ENCODE peak calls at places on chromosomes 11 and 22, in five cellular contexts. Q, O, I, C and M are unnamed samples. For H3K9me3, the result is how much of the 10 kb centered on the place peaks cover.

GRCh38 chr22:24954114-24954463 is 1.6 kb downstream of the KIAA1671 start:
- DNase-seq in I (peak), C (peak), O (no peak), Q (no peak), M (no peak)

GRCh38 chr11:114250180-114250579 is 46.0 kb upstream of the NNMT start:
- DNase-seq in O (no peak), I (no peak), C (no peak), Q (no peak), M (no peak)

GRCh38 chr11:123549901-123550619 is 104.4 kb downstream of the SCN3B start:
- DNase-seq in O (no peak), I (no peak), Q (no peak), C (no peak), M (no peak)

GRCh38 chr11:111344032-111344431 is 35.0 kb downstream of the POU2AF1 start:
- DNase-seq in Q (peak), C (no peak), I (no peak), O (peak), M (no peak)

GRCh38 chr11:121328967-121329653 is 36.5 kb downstream of the SC5D start:
- DNase-seq in I (no peak), C (no peak), O (no peak), Q (no peak), M (no peak)

GRCh38 chr22:50524664-50525103 is 714 bp downstream of the SCO2 start:
- DNase-seq in I (no peak), Q (no peak), C (no peak), O (no peak), M (no peak)

GRCh38 chr22:40213478-40213877 is 35.8 kb downstream of the TNRC6B start:
- DNase-seq in C (no peak), I (no peak), O (no peak), Q (no peak), M (peak)

GRCh38 chr11:14275081-14275480 is 83.9 kb downstream of the RRAS2 start:
- DNase-seq in I (no peak), Q (no peak), C (no peak), O (no peak), M (no peak)

GRCh38 chr11:134740590-134741342 is 328.7 kb upstream of the B3GAT1 start:
- DNase-seq in O (no peak), Q (no peak), I (no peak), C (no peak), M (no peak)

GRCh38 chr11:70745936-70746335 is 347.6 kb downstream of the CTTN start:
- DNase-seq in I (no peak), C (no peak), Q (no peak), O (no peak), M (no peak)
- H3K9me3 ChIP-seq in I (under half), C (under half), Q (under half), O (under half), M (under half)

GRCh38 chr11:75097173-75097557 is 489 bp upstream of the OR2AT4 start:
- DNase-seq in I (no peak), Q (no peak), O (no peak), C (no peak), M (no peak)

GRCh38 chr11:75100314-75100713 is 3.6 kb upstream of the OR2AT4 start:
- DNase-seq in Q (peak), O (no peak), C (no peak), I (no peak), M (no peak)

GRCh38 chr11:75096456-75097172 is at the start of gene OR2AT4:
- DNase-seq in O (no peak), C (no peak), I (no peak), Q (no peak), M (no peak)

GRCh38 chr11:75101424-75102128 is 4.9 kb upstream of the OR2AT4 start:
- DNase-seq in C (no peak), I (no peak), O (no peak), Q (no peak), M (no peak)

DNA sequence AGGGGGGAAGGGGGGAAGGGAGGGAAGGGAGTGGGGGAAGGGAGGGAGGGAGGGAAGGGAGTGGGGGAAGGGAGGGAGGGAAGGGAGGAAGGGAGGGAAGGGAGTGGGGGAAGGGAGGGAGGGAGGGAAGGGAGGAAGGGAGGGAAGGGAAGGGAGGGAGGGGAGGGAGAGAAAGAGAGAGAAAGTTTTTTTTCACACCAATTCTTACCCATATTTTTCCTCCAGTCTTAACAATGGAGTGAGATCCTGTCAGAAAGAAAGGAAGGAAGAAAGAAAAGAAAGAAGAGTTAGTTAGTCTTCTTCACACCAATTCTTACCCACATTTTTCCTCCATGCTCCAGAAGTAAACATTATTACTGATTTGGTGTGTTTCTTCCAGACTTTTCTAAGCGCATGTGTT is 3.0 kb upstream of the OR2AT4 start:
- DNase-seq in Q (no peak), I (no peak), O (no peak), C (no peak), M (no peak)
- H3K9me3 ChIP-seq in Q (under half), I (under half), O (under half), C (under half), M (under half)

GRCh38 chr22:47595122-47595521 is 832.7 kb downstream of the TBC1D22A start:
- DNase-seq in O (no peak), C (no peak), I (no peak), Q (no peak), M (no peak)
- H3K9me3 ChIP-seq in O (under half), C (under half), I (under half), Q (under half), M (under half)

GRCh38 chr11:105910095-105910715 is 111.8 kb downstream of the MSANTD4 start:
- DNase-seq in O (no peak), Q (peak), I (no peak), C (no peak), M (no peak)

GRCh38 chr11:105918039-105918438 is 104.0 kb downstream of the MSANTD4 start:
- DNase-seq in O (no peak), I (no peak), C (no peak), Q (no peak), M (no peak)

GRCh38 chr11:105915036-105915435 is 107.0 kb downstream of the MSANTD4 start:
- DNase-seq in C (no peak), I (no peak), Q (no peak), O (no peak), M (no peak)

GRCh38 chr11:105911454-105911853 is 110.6 kb downstream of the MSANTD4 start:
- DNase-seq in Q (no peak), C (no peak), I (no peak), O (no peak), M (no peak)

DNA sequence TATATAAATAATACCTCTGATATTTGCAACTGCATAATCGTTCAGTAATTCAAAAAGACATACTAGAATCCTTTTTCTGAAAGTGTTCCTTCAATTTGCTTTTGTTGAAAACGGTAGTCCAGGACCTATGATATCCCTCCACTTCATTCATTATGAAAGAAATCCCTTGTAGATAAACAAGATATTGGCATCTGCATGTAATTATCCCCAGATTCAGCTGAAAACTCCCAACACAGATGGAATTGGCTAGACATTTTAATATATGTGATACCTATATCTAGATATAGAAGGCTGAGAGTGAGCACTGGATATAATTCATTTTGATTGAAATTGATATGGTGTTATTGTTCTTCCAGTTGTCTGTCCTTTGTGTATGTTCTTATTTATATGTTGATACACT is 109.4 kb downstream of the MSANTD4 start:
- DNase-seq in O (no peak), C (no peak), I (no peak), Q (no peak), M (no peak)
- H3K9me3 ChIP-seq in O (under half), C (under half), I (under half), Q (under half), M (under half)

GRCh38 chr22:49436056-49436455 is 391.6 kb downstream of the BRD1 start:
- DNase-seq in C (no peak), Q (no peak), O (no peak), I (no peak), M (no peak)

GRCh38 chr22:49437956-49438355 is 389.7 kb downstream of the BRD1 start:
- DNase-seq in I (no peak), C (no peak), Q (no peak), O (no peak), M (no peak)

GRCh38 chr22:49435596-49435995 is 392.1 kb downstream of the BRD1 start:
- DNase-seq in O (no peak), I (no peak), Q (no peak), C (no peak), M (no peak)

GRCh38 chr22:49439373-49439772 is 388.3 kb downstream of the BRD1 start:
- DNase-seq in O (no peak), I (no peak), C (no peak), Q (no peak), M (no peak)

GRCh38 chr22:49437356-49437755 is 390.3 kb downstream of the BRD1 start:
- DNase-seq in C (no peak), Q (no peak), O (no peak), I (no peak), M (no peak)
- H3K9me3 ChIP-seq in C (under half), Q (under half), O (under half), I (under half), M (under half)

GRCh38 chr22:48717883-48718817 is 1109.5 kb downstream of the BRD1 start:
- DNase-seq in I (no peak), C (no peak), Q (no peak), O (peak), M (no peak)
- H3K9me3 ChIP-seq in I (under half), C (under half), Q (under half), O (under half), M (under half)